ENCODE peak calls at places on chromosomes 7 and 10, in eight cellular contexts. E is dorsolateral prefrontal cortex, F is C1 segment of cervical spinal cord, I is nephron progenitor cell, A is KG1, Q is NCI-H1694, S is stromal cell of bone marrow, R is T-helper 9 cell. M is an unnamed sample.

GRCh38 chr10:114172776-114173555 is 1.0 kb downstream of the CCDC186 start:
- DNase-seq in E (no peak), A (peak; percentile 15), R (no peak), F (no peak), S (no peak), I (no peak), Q (no peak), M (no peak)

GRCh38 chr7:77837275-77837674 is 38.7 kb downstream of the PHTF2 start:
- DNase-seq in R (no peak), A (no peak), I (no peak), S (no peak), Q (no peak), E (no peak), F (no peak), M (peak; percentile 42)

GRCh38 chr10:17229717-17229966 is 1.6 kb downstream of the VIM start:
- DNase-seq in R (no peak), E (no peak), F (no peak), Q (no peak), A (no peak), I (no peak), S (no peak), M (no peak)

GRCh38 chr10:49656845-49657493 is 22.5 kb upstream of the C10orf53 start:
- DNase-seq in S (no peak), F (no peak), R (no peak), E (no peak), A (no peak), Q (no peak), I (no peak), M (no peak)

GRCh38 chr10:125967533-125967932 is 71.2 kb downstream of the FANK1 start:
- DNase-seq in I (no peak), R (no peak), S (no peak), F (no peak), E (no peak), Q (no peak), A (no peak), M (no peak)

GRCh38 chr10:62437696-62438095 is 63.5 kb downstream of the ZNF365 start:
- DNase-seq in I (peak; percentile 25), A (no peak), Q (peak; percentile 51), F (no peak), S (peak; percentile 54), R (no peak), E (no peak), M (peak; percentile 100)

GRCh38 chr10:132070724-132071123 is 5.0 kb downstream of the JAKMIP3 start:
- DNase-seq in S (no peak), A (no peak), Q (no peak), R (no peak), E (no peak), I (no peak), F (no peak), M (no peak)

GRCh38 chr7:1352656-1353286 is 106.5 kb downstream of the MICALL2 start:
- DNase-seq in F (no peak), R (no peak), E (no peak), Q (no peak), A (no peak), S (no peak), I (no peak), M (no peak)

GRCh38 chr7:32161708-32162107 is 91.5 kb upstream of the PDE1C start:
- DNase-seq in I (no peak), A (no peak), F (no peak), Q (no peak), R (no peak), S (no peak), E (no peak), M (peak; percentile 41)

GRCh38 chr7:20140278-20141058 is 76.7 kb downstream of the MACC1 start:
- DNase-seq in I (no peak), Q (no peak), A (no peak), S (no peak), F (no peak), E (no peak), R (no peak), M (no peak)

GRCh38 chr10:121669010-121669366 is 70.7 kb upstream of the FGFR2 start:
- DNase-seq in F (no peak), Q (no peak), I (no peak), R (no peak), E (no peak), S (no peak), A (no peak), M (no peak)

GRCh38 chr10:79238606-79239005 is 108.7 kb upstream of the PPIF start:
- DNase-seq in Q (no peak), R (no peak), E (no peak), S (no peak), A (no peak), I (no peak), F (no peak), M (no peak)

GRCh38 chr7:117320523-117320922 is 2.3 kb downstream of the WNT2 start:
- DNase-seq in E (no peak), R (no peak), A (no peak), S (no peak), I (no peak), F (no peak), Q (no peak), M (no peak)

GRCh38 chr7:114931656-114932011 is 9.7 kb downstream of the MDFIC start:
- DNase-seq in E (no peak), Q (no peak), R (no peak), I (no peak), F (no peak), S (no peak), A (no peak), M (no peak)

GRCh38 chr7:135147341-135147898 is 452 bp upstream of the TMEM140 start:
- DNase-seq in F (no peak), R (no peak), Q (no peak), S (peak; percentile 57), A (no peak), I (no peak), E (no peak), M (no peak)

GRCh38 chr7:5695037-5695708 is 86.3 kb downstream of the RNF216 start:
- DNase-seq in R (peak; percentile 55), A (no peak), I (no peak), E (peak; percentile 42), F (no peak), Q (no peak), S (peak; percentile 80), M (no peak)

GRCh38 chr7:36642010-36642409 is 82.3 kb downstream of the AOAH start:
- DNase-seq in S (no peak), I (no peak), A (no peak), F (no peak), Q (no peak), R (no peak), E (no peak), M (no peak)

GRCh38 chr10:52353960-52354394 is 39.9 kb downstream of the DKK1 start:
- DNase-seq in Q (no peak), E (no peak), I (no peak), A (no peak), R (no peak), S (peak; percentile 44), F (no peak), M (peak; percentile 49)

GRCh38 chr10:91681361-91682276 is 48.7 kb upstream of the PPP1R3C start:
- DNase-seq in S (no peak), I (no peak), A (no peak), Q (peak; percentile 56), F (no peak), R (no peak), E (peak; percentile 23), M (no peak)

GRCh38 chr7:116328161-116328560 is 117.8 kb downstream of the TES start:
- DNase-seq in A (no peak), S (peak; percentile 25), E (no peak), F (no peak), Q (no peak), R (no peak), I (no peak), M (no peak)

GRCh38 chr7:64794171-64794844 is at the start of gene ZNF138:
- DNase-seq in A (peak; percentile 92), Q (peak; percentile 95), S (peak; percentile 93), E (peak; percentile 96), R (peak; percentile 88), I (peak; percentile 94), F (peak; percentile 66), M (peak; percentile 95)

GRCh38 chr7:134420509-134421125 is 38.3 kb downstream of the AKR1B1 start:
- DNase-seq in E (no peak), A (no peak), F (no peak), R (no peak), I (peak; percentile 48), S (peak; percentile 61), Q (peak; percentile 85), M (peak; percentile 79)

GRCh38 chr7:2982831-2983230 is 60.8 kb downstream of the CARD11 start:
- DNase-seq in Q (no peak), S (no peak), R (peak; percentile 27), E (no peak), F (no peak), A (no peak), I (no peak), M (no peak)

GRCh38 chr7:30422922-30423321 is 55.7 kb downstream of the NOD1 start:
- DNase-seq in Q (no peak), E (no peak), I (no peak), S (peak; percentile 42), R (no peak), A (no peak), F (no peak), M (peak; percentile 8)

GRCh38 chr7:1378610-1379180 is 80.6 kb downstream of the MICALL2 start:
- DNase-seq in I (no peak), R (no peak), A (no peak), F (no peak), S (no peak), E (no peak), Q (no peak), M (no peak)

GRCh38 chr10:29064665-29065064 is 224.2 kb upstream of the LYZL1 start:
- DNase-seq in I (no peak), E (no peak), Q (no peak), S (no peak), F (no peak), R (no peak), A (no peak), M (peak; percentile 61)

GRCh38 chr7:150379590-150380379 is 655 bp downstream of the ZNF775 start:
- DNase-seq in A (no peak), I (peak; percentile 34), Q (peak; percentile 31), E (no peak), F (no peak), R (no peak), S (no peak), M (peak; percentile 22)

GRCh38 chr10:117424789-117425649 is 49.8 kb upstream of the PDZD8 start:
- DNase-seq in S (no peak), A (no peak), F (no peak), I (no peak), Q (no peak), R (no peak), E (no peak), M (no peak)

GRCh38 chr7:48938539-48938938 is 14.2 kb downstream of the CDC14C start:
- DNase-seq in F (no peak), Q (no peak), E (no peak), R (no peak), I (no peak), A (no peak), S (peak; percentile 13), M (peak; percentile 70)

M was measured in PC-3.